ENCODE peak calls at places on chromosomes 12 and 14, in ten cellular contexts. L is cardiac muscle cell; S is adipocyte; D is GM23248; E is K562; Y is MM.1S; T is fibroblast of lung; R is CD8-positive, alpha-beta T cell; O is tibial artery; H is neural progenitor cell. I is an unnamed sample.

GRCh38 chr12:80025638-80026037 is 73.7 kb upstream of the OTOGL start:
- DNase-seq in L (no peak), S (no peak), D (no peak), E (no peak), Y (no peak), T (no peak), R (no peak), O (no peak), H (no peak), I (no peak)

GRCh38 chr14:61671086-61671485 is 24.2 kb upstream of the HIF1A start:
- DNase-seq in L (peak; percentile 25), S (no peak), D (no peak), E (no peak), Y (peak; percentile 40), T (no peak), R (peak; percentile 22), O (no peak), H (no peak), I (no peak)

GRCh38 chr14:41859336-41859735 is 252.7 kb downstream of the LRFN5 start:
- DNase-seq in L (peak; percentile 53), S (no peak), D (peak; percentile 80), E (no peak), Y (no peak), T (peak; percentile 64), R (no peak), O (no peak), H (no peak), I (no peak)

GRCh38 chr12:79546461-79547043 is 144.2 kb downstream of the PAWR start:
- DNase-seq in L (peak; percentile 7), S (peak; percentile 20), D (peak; percentile 25), E (no peak), Y (no peak), T (no peak), R (no peak), O (no peak), H (no peak), I (no peak)

GRCh38 chr14:51581017-51581881 is 70.5 kb upstream of the FRMD6 start:
- DNase-seq in L (peak; percentile 49), S (peak; percentile 61), D (peak; percentile 90), E (no peak), Y (no peak), T (peak; percentile 61), R (no peak), O (no peak), H (no peak), I (no peak)

GRCh38 chr14:31205681-31206535 is 1.7 kb downstream of the HECTD1 start:
- DNase-seq in L (peak; percentile 68), S (peak; percentile 84), D (peak; percentile 88), E (peak; percentile 23), Y (peak; percentile 7), T (peak; percentile 83), R (no peak), O (no peak), H (peak; percentile 35), I (peak; percentile 76)

GRCh38 chr14:59529189-59529588 is 44.9 kb downstream of the JKAMP start:
- DNase-seq in L (no peak), S (no peak), D (no peak), E (no peak), Y (no peak), T (no peak), R (no peak), O (no peak), H (no peak), I (no peak)

GRCh38 chr12:121894633-121895032 is 6.0 kb downstream of the PSMD9 start:
- DNase-seq in L (peak; percentile 54), S (peak; percentile 38), D (peak; percentile 45), E (peak; percentile 32), Y (no peak), T (peak; percentile 47), R (no peak), O (no peak), H (peak; percentile 59), I (no peak)

GRCh38 chr12:51593539-51593938 is 2.5 kb downstream of the SCN8A start:
- DNase-seq in L (peak; percentile 77), S (peak; percentile 77), D (peak; percentile 79), E (peak; percentile 19), Y (peak; percentile 39), T (peak; percentile 74), R (peak; percentile 16), O (no peak), H (peak; percentile 73), I (peak; percentile 72)

GRCh38 chr14:44154889-44155288 is 352.2 kb downstream of the FSCB start:
- DNase-seq in L (no peak), S (no peak), D (no peak), E (no peak), Y (no peak), T (no peak), R (no peak), O (no peak), H (no peak), I (no peak)

GRCh38 chr12:3884671-3885070 is 11.5 kb upstream of the PARP11 start:
- DNase-seq in L (no peak), S (no peak), D (no peak), E (no peak), Y (no peak), T (no peak), R (no peak), O (no peak), H (no peak), I (no peak)

GRCh38 chr12:48994224-48995060 is 4.7 kb downstream of the DDN start:
- DNase-seq in L (no peak), S (no peak), D (no peak), E (no peak), Y (no peak), T (no peak), R (no peak), O (no peak), H (no peak), I (no peak)

GRCh38 chr12:48993787-48994186 is 5.4 kb downstream of the DDN start:
- DNase-seq in L (no peak), S (no peak), D (peak; percentile 43), E (no peak), Y (no peak), T (no peak), R (no peak), O (no peak), H (no peak), I (no peak)

GRCh38 chr12:48996794-48997718 is 2.1 kb downstream of the DDN start:
- DNase-seq in L (peak; percentile 73), S (peak; percentile 87), D (peak; percentile 87), E (peak; percentile 85), Y (peak; percentile 59), T (peak; percentile 68), R (peak; percentile 68), O (peak; percentile 88), H (peak; percentile 94), I (peak; percentile 57)

GRCh38 chr12:48997719-48998496 is 1.3 kb downstream of the DDN start:
- DNase-seq in L (no peak), S (no peak), D (no peak), E (peak; percentile 79), Y (peak; percentile 44), T (no peak), R (peak; percentile 30), O (no peak), H (peak; percentile 65), I (peak; percentile 75)

DNA sequence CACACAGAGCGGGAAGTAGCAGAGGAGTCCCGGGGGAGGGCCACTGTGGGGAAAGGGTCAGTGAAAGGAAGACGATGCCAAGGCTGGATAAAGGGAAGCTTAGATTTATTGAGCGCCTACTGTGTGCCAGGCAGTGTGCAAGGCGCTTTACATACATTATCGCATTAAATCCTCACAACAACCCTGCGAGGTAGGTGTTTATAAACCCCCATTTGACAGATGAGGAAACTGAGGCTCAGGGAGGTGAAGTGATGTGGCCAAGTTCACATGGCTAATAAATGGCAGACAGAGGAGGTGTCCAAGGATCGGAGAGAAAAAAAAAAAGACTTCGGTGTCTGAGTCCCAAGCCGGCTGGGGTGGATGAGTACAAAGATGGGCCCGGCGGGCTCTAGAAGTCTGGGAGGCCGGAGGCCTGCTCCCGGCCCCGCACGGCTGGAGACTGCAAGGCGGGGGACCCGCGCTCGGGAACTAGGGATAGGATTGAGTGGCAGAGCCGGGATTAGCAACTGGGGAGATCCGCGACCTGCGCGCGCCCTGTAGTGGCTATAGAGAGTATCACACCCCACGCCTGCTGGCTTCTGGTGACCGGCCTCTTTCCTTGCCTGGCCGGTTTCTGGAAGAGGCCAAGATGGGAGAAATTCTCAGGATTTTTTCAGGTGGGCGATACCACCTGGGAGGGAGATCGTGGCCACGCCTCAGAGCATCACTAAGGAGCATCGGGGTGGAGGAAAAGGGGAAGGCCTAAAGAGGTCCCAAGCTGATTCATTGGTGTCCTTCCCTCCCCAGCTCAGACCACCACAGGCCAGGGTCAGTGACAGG is 3.9 kb downstream of the DDN start:
- DNase-seq in L (peak; percentile 87), S (peak; percentile 94), D (peak; percentile 93), E (peak; percentile 90), Y (peak; percentile 44), T (peak; percentile 79), R (peak; percentile 63), O (peak; percentile 85), H (peak; percentile 94), I (peak; percentile 93)
- H3K4me3 ChIP-seq in L (no peak overlapping the region), S (peak overlapping the region; percentile 66), D (peak overlapping the region; percentile 61), E (no peak overlapping the region), Y (peak overlapping the region; percentile 18), T (no peak overlapping the region), R (no peak overlapping the region), O (peak overlapping the region; percentile 5), H (no peak overlapping the region), I (no peak overlapping the region)

DNA sequence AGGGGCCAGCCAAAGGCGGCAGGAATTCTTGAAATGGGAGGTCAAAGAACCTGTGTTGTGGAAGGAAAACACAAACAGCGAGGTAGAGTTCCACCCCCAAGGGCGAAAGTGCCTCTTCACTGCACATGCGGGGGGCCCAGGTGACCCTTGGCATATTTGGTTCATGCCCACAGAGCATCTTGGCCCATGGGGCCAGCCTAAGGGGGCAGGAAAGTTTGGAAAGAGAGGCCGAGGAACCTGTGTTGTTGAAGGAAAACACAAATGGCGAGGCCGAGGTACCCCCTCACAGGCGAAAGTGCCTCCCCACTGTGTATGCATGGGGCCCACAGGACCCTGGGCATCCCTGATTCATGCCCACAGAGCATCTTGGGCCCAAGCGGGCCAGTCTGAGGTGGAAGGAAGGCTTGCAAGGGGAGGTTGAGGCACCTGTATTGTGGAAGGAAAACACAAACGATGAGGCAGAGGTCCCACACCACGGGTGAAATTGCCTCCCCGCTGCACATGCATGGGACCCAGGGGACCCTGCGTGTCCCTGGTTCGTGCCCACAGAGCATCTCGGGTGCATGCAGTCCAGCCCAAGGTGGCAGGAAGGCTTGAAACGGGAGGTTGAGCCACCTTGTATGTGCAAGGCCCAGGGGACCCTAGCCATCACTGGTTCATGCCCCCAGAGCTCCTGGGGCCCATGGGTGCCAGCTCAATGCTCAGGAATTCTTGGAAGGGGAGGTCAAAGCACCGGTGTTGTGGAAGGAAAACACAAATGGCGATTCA is 384.1 kb downstream of the ALG10 start:
- DNase-seq in L (no peak), S (no peak), D (no peak), E (no peak), Y (no peak), T (no peak), R (no peak), O (peak; percentile 28), H (no peak), I (peak; percentile 2)
- H3K9me3 ChIP-seq in L (no peaks in the 10 kb centered on the region), S (peaks cover 48% of the 10 kb centered on the region), D (no peaks in the 10 kb centered on the region), E (no peaks in the 10 kb centered on the region), Y (no peaks in the 10 kb centered on the region), T (no peaks in the 10 kb centered on the region), R (peaks cover 9% of the 10 kb centered on the region), O (peaks cover 6% of the 10 kb centered on the region), H (peaks cover 31% of the 10 kb centered on the region), I (peaks cover 6% of the 10 kb centered on the region)

GRCh38 chr12:110741371-110741770 is 1.3 kb downstream of the PPP1CC start:
- DNase-seq in L (peak; percentile 23), S (peak; percentile 46), D (peak; percentile 46), E (no peak), Y (no peak), T (no peak), R (no peak), O (no peak), H (no peak), I (no peak)
- H3K4me3 ChIP-seq in L (peak overlapping the region; percentile 96), S (peak overlapping the region; percentile 94), D (peak overlapping the region; percentile 93), E (peak overlapping the region; percentile 85), Y (peak overlapping the region; percentile 81), T (peak overlapping the region; percentile 95), R (peak overlapping the region; percentile 52), O (peak overlapping the region; percentile 95), H (peak overlapping the region; percentile 100), I (peak overlapping the region; percentile 78)

GRCh38 chr14:19873178-19873577 is 1.8 kb upstream of the OR4K2 start:
- DNase-seq in L (no peak), S (no peak), D (no peak), E (no peak), Y (no peak), T (no peak), R (no peak), O (no peak), H (no peak), I (no peak)
- H3K9me3 ChIP-seq in L (no peaks in the 10 kb centered on the region), S (no peaks in the 10 kb centered on the region), D (no peaks in the 10 kb centered on the region), E (no peaks in the 10 kb centered on the region), Y (no peaks in the 10 kb centered on the region), T (no peaks in the 10 kb centered on the region), R (no peaks in the 10 kb centered on the region), O (no peaks in the 10 kb centered on the region), H (peaks cover 78% of the 10 kb centered on the region), I (peaks cover 12% of the 10 kb centered on the region)

I was measured in HAP-1.